ENCODE peak calls at places on chromosomes 11 and 22, in eight cellular contexts. U is activated CD4-positive, alpha-beta T cell treated with anti-CD3 and anti-CD28 coated beads, Interleukin-2, amount 50 U/mL, for 1 hour; H is stomach; S is NAMALWA; J is H54; T is epithelial cell of esophagus; W is AG09319; E is stimulated activated CD4-positive, alpha-beta T cell treated with anti-CD3 and anti-CD28 coated beads, Interleukin-1b, Interleukin-23, amount 100 ng/mL, for 24 hours. V is an unnamed sample.

GRCh38 chr22:30728829-30729228 is 34.2 kb downstream of the OSBP2 start:
- DNase-seq in S (no peak), E (no peak), H (no peak), T (no peak), U (no peak), W (no peak), J (no peak), V (no peak)

GRCh38 chr22:41431656-41432055 is 14.9 kb downstream of the TOB2 start:
- DNase-seq in T (no peak), W (no peak), J (no peak), S (no peak), E (no peak), H (no peak), U (no peak), V (no peak)

GRCh38 chr11:118114266-118114665 is 27.5 kb upstream of the SMIM35 start:
- DNase-seq in S (no peak), U (no peak), E (no peak), J (no peak), T (peak), W (no peak), H (no peak), V (no peak)

GRCh38 chr22:24583972-24584790 is 8.7 kb downstream of the LRRC75B start:
- DNase-seq in H (peak), T (no peak), E (no peak), U (no peak), W (no peak), J (no peak), S (no peak), V (no peak)

GRCh38 chr11:59822989-59823566 is 12.5 kb upstream of the MRPL16 start:
- DNase-seq in W (peak), E (no peak), J (peak), H (peak), S (peak), T (peak), U (no peak), V (no peak)

GRCh38 chr11:59224419-59224928 is 11.7 kb upstream of the MPEG1 start:
- DNase-seq in U (no peak), J (no peak), H (no peak), S (peak), W (no peak), T (peak), E (no peak), V (peak)

GRCh38 chr11:86484164-86484794 is 109.6 kb downstream of the CCDC81 start:
- DNase-seq in H (no peak), W (peak), S (no peak), E (no peak), T (peak), J (peak), U (no peak), V (peak)

GRCh38 chr22:29718949-29719893 is 582 bp upstream of the CABP7 start:
- DNase-seq in U (no peak), H (no peak), J (no peak), S (no peak), T (no peak), W (no peak), E (no peak), V (no peak)

GRCh38 chr11:63564785-63565350 is 1.7 kb upstream of the PLAAT2 start:
- DNase-seq in U (no peak), J (no peak), T (peak), W (no peak), S (no peak), E (no peak), H (peak), V (no peak)

GRCh38 chr11:86574493-86575207 is 97.8 kb downstream of the ME3 start:
- DNase-seq in T (peak), J (no peak), W (no peak), E (no peak), U (no peak), S (no peak), H (no peak), V (no peak)

GRCh38 chr11:86370171-86370570 is 4.5 kb upstream of the CCDC81 start:
- DNase-seq in H (no peak), S (no peak), J (no peak), U (no peak), W (no peak), T (no peak), E (no peak), V (no peak)

GRCh38 chr22:45235101-45235777 is 5.5 kb downstream of the KIAA0930 start:
- DNase-seq in U (no peak), S (peak), W (no peak), H (peak), J (no peak), E (no peak), T (no peak), V (no peak)

V was measured in tibial nerve.